ENCODE peak calls at places on chromosomes 11 and 22, in six cellular contexts. B is pancreas; T is fibroblast of lung; R is CD4-positive, alpha-beta memory T cell; X is H9; W is GM23338. S is an unnamed sample.

GRCh38 chr11:32259641-32260081 is 168.8 kb downstream of the RCN1 start:
- DNase-seq in B (no peak), T (peak; percentile 99), R (no peak), X (no peak), W (no peak), S (no peak)

GRCh38 chr11:4493480-4493818 is 11.0 kb downstream of the OR52K1 start:
- DNase-seq in B (no peak), T (no peak), R (no peak), X (no peak), W (no peak), S (no peak)

GRCh38 chr11:7555067-7555699 is 41.4 kb downstream of the PPFIBP2 start:
- DNase-seq in B (peak; percentile 77), T (no peak), R (no peak), X (no peak), W (no peak), S (no peak)

GRCh38 chr11:80958414-80958813 is 1517.6 kb upstream of the TENM4 start:
- DNase-seq in B (no peak), T (peak; percentile 97), R (no peak), X (no peak), W (no peak), S (peak; percentile 72)

GRCh38 chr22:42473484-42474193 is 41.4 kb upstream of the NFAM1 start:
- DNase-seq in B (no peak), T (peak; percentile 70), R (peak; percentile 28), X (no peak), W (peak; percentile 84), S (peak; percentile 50)

GRCh38 chr22:42639541-42640241 is 710 bp downstream of the ATP5MGL start:
- DNase-seq in B (no peak), T (no peak), R (no peak), X (no peak), W (no peak), S (no peak)

GRCh38 chr22:21632237-21632895 is at the start of gene CCDC116:
- DNase-seq in B (no peak), T (no peak), R (peak; percentile 71), X (peak; percentile 77), W (peak; percentile 84), S (no peak)

GRCh38 chr11:14114269-14114668 is 151.7 kb downstream of the SPON1 start:
- DNase-seq in B (no peak), T (no peak), R (no peak), X (no peak), W (no peak), S (no peak)

GRCh38 chr11:70267405-70267950 is 3.0 kb upstream of the PPFIA1 start:
- DNase-seq in B (no peak), T (no peak), R (no peak), X (no peak), W (no peak), S (no peak)

GRCh38 chr11:6395470-6396060 is 5.3 kb downstream of the SMPD1 start:
- DNase-seq in B (no peak), T (no peak), R (no peak), X (no peak), W (no peak), S (no peak)

GRCh38 chr11:70503201-70503877 is 105.0 kb downstream of the CTTN start:
- DNase-seq in B (no peak), T (no peak), R (no peak), X (no peak), W (no peak), S (no peak)

GRCh38 chr22:30830907-30831306 is 136.2 kb downstream of the OSBP2 start:
- DNase-seq in B (no peak), T (peak; percentile 86), R (no peak), X (no peak), W (peak; percentile 46), S (peak; percentile 98)

GRCh38 chr11:43382614-43383013 is 23.9 kb downstream of the TTC17 start:
- DNase-seq in B (no peak), T (no peak), R (no peak), X (no peak), W (no peak), S (no peak)

GRCh38 chr11:37372667-37373066 is 774.6 kb upstream of the RAG2 start:
- DNase-seq in B (no peak), T (no peak), R (no peak), X (no peak), W (no peak), S (no peak)

GRCh38 chr22:45031629-45032403 is 22.0 kb upstream of the PHF21B start:
- DNase-seq in B (no peak), T (no peak), R (no peak), X (no peak), W (peak; percentile 87), S (no peak)

GRCh38 chr11:20042717-20043392 is 117.4 kb downstream of the DBX1 start:
- DNase-seq in B (no peak), T (no peak), R (no peak), X (no peak), W (peak; percentile 24), S (no peak)

GRCh38 chr22:49425356-49425755 is 402.3 kb downstream of the BRD1 start:
- DNase-seq in B (no peak), T (no peak), R (no peak), X (no peak), W (no peak), S (no peak)

GRCh38 chr11:113369411-113369810 is 18.2 kb upstream of the ANKK1 start:
- DNase-seq in B (no peak), T (no peak), R (no peak), X (no peak), W (no peak), S (no peak)

GRCh38 chr11:117419136-117419914 is 91.7 kb downstream of the CEP164 start:
- DNase-seq in B (no peak), T (no peak), R (no peak), X (no peak), W (no peak), S (no peak)

GRCh38 chr11:72069200-72069599 is 11.1 kb downstream of the NUMA1 start:
- DNase-seq in B (no peak), T (no peak), R (no peak), X (no peak), W (no peak), S (no peak)

GRCh38 chr22:40400173-40400572 is 29.8 kb downstream of the SGSM3 start:
- DNase-seq in B (no peak), T (no peak), R (peak; percentile 61), X (no peak), W (no peak), S (no peak)

GRCh38 chr22:49420651-49421050 is 407.0 kb downstream of the BRD1 start:
- DNase-seq in B (no peak), T (no peak), R (no peak), X (no peak), W (no peak), S (no peak)

GRCh38 chr11:64313491-64314145 is 3.7 kb downstream of the TRMT112 start:
- DNase-seq in B (peak; percentile 52), T (peak; percentile 48), R (no peak), X (no peak), W (no peak), S (no peak)

GRCh38 chr11:33182246-33182878 is 21.1 kb upstream of the CSTF3 start:
- DNase-seq in B (no peak), T (no peak), R (no peak), X (no peak), W (no peak), S (no peak)

GRCh38 chr11:27100534-27100933 is 59.9 kb downstream of the BBOX1 start:
- DNase-seq in B (no peak), T (peak; percentile 34), R (no peak), X (no peak), W (no peak), S (no peak)

GRCh38 chr11:33116535-33116934 is 44.7 kb downstream of the CSTF3 start:
- DNase-seq in B (no peak), T (no peak), R (no peak), X (no peak), W (no peak), S (peak; percentile 66)

GRCh38 chr11:94597896-94598295 is 30.7 kb downstream of the PIWIL4 start:
- DNase-seq in B (no peak), T (peak; percentile 31), R (no peak), X (no peak), W (peak; percentile 16), S (no peak)

GRCh38 chr22:38505595-38506117 is 455 bp downstream of the DDX17 start:
- DNase-seq in B (peak; percentile 89), T (peak; percentile 74), R (no peak), X (no peak), W (peak; percentile 52), S (peak; percentile 53)

GRCh38 chr11:61061081-61061826 is 41.0 kb upstream of the CD5 start:
- DNase-seq in B (no peak), T (peak; percentile 11), R (peak; percentile 62), X (peak; percentile 4), W (no peak), S (peak; percentile 93)

GRCh38 chr11:45472713-45473317 is 186.7 kb upstream of the SYT13 start:
- DNase-seq in B (no peak), T (no peak), R (no peak), X (no peak), W (no peak), S (no peak)

GRCh38 chr11:58068640-58069039 is 37.9 kb downstream of the OR6Q1 start:
- DNase-seq in B (no peak), T (no peak), R (no peak), X (no peak), W (peak; percentile 43), S (no peak)

GRCh38 chr11:134039726-134040385 is 29.0 kb upstream of the JAM3 start:
- DNase-seq in B (no peak), T (no peak), R (no peak), X (no peak), W (no peak), S (no peak)
- H3K4me1 ChIP-seq in B (peaks cover 6% of the 10 kb centered on the region), T (peaks cover 23% of the 10 kb centered on the region), R (peaks cover 26% of the 10 kb centered on the region), X (peaks cover 2% of the 10 kb centered on the region), W (peaks cover 13% of the 10 kb centered on the region), S (peaks cover 7% of the 10 kb centered on the region)

DNA sequence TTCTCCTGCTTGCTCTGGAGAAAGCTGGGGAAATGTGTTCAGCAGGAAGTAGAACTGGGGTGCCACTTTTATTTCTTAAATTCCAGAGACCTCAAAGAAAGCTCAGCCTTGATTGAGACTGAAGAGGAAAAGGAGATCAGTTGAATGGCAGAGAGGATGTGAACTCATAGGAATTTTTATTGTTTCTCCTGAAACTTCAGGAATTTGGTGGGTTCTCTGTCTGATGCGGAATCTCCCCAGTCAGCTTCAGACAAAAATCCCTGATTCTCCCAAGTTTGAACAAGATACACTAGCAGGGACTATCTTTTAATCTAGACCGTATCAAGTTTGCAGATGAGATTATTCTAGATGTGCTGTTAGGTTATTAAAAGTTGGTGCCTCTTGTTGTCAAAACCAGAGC is 23.0 kb downstream of the EHF start:
- DNase-seq in B (no peak), T (no peak), R (no peak), X (no peak), W (no peak), S (no peak)
- H3K27ac ChIP-seq in B (peak overlapping the region; percentile 17), T (no peak overlapping the region), R (no peak overlapping the region), X (no peak overlapping the region), W (no peak overlapping the region), S (peak overlapping the region; percentile 2)

DNA sequence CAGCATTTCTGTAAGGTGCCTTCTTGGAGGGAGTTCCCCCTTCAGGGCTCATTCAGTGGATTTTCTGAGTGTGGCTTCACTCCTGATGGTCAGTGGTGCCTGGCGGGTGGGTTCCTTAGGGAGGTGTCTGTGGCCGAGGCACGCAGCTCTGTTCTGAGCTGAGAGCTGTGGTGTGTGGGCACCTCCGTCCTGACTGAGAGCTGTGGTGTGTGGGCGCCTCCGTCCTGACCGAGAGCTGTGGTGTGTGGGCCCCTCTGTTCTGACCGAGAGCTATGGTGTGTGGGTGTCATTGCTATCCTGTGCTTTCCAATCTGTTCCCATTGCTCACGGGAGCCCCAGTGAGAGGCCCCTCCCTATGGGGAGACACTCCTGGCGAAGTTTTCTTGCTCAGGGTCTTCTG is 39.8 kb downstream of the MUC6 start:
- DNase-seq in B (no peak), T (no peak), R (no peak), X (no peak), W (no peak), S (no peak)
- H3K4me1 ChIP-seq in B (no peaks in the 10 kb centered on the region), T (no peaks in the 10 kb centered on the region), R (no peaks in the 10 kb centered on the region), X (no peaks in the 10 kb centered on the region), W (no peaks in the 10 kb centered on the region), S (no peaks in the 10 kb centered on the region)

GRCh38 chr11:134032501-134033091 is 36.3 kb upstream of the JAM3 start:
- DNase-seq in B (peak; percentile 56), T (no peak), R (no peak), X (no peak), W (no peak), S (no peak)
- H3K27ac ChIP-seq in B (no peak overlapping the region), T (no peak overlapping the region), R (no peak overlapping the region), X (no peak overlapping the region), W (no peak overlapping the region), S (no peak overlapping the region)